ENCODE peak calls at places on chromosomes 4 and X, in eight cellular contexts. One of them, this sample, is unnamed.

GRCh38 chr4:129172181-129172580 is 76.2 kb downstream of the C4orf33 start:
- DNase-seq in activated CD4-positive, alpha-beta T cell treated with anti-CD3 and anti-CD28 coated beads for 4 hours: no peak
- DNase-seq in NCI-H510A: no peak
- DNase-seq in activated CD8-positive, alpha-beta memory T cell treated with anti-CD3 and anti-CD28 coated beads for 24 hours: no peak
- DNase-seq in transverse colon: no peak
- DNase-seq in NCI-H345: no peak
- DNase-seq in fibroblast of lung: peak
- DNase-seq in aorta: no peak
- DNase-seq in this sample: no peak

GRCh38 chrX:39983715-39984114 is 114.0 kb downstream of the BCOR start:
- DNase-seq in activated CD4-positive, alpha-beta T cell treated with anti-CD3 and anti-CD28 coated beads for 4 hours: no peak
- DNase-seq in NCI-H510A: no peak
- DNase-seq in activated CD8-positive, alpha-beta memory T cell treated with anti-CD3 and anti-CD28 coated beads for 24 hours: no peak
- DNase-seq in transverse colon: no peak
- DNase-seq in NCI-H345: no peak
- DNase-seq in fibroblast of lung: peak
- DNase-seq in aorta: no peak
- DNase-seq in this sample: no peak

GRCh38 chr4:54173281-54173912 is 55.7 kb upstream of the PDGFRA start:
- DNase-seq in activated CD4-positive, alpha-beta T cell treated with anti-CD3 and anti-CD28 coated beads for 4 hours: no peak
- DNase-seq in NCI-H510A: no peak
- DNase-seq in activated CD8-positive, alpha-beta memory T cell treated with anti-CD3 and anti-CD28 coated beads for 24 hours: no peak
- DNase-seq in transverse colon: no peak
- DNase-seq in NCI-H345: no peak
- DNase-seq in fibroblast of lung: no peak
- DNase-seq in aorta: no peak
- DNase-seq in this sample: no peak

GRCh38 chr4:125390126-125390525 is 75.4 kb downstream of the FAT4 start:
- DNase-seq in activated CD4-positive, alpha-beta T cell treated with anti-CD3 and anti-CD28 coated beads for 4 hours: no peak
- DNase-seq in NCI-H510A: no peak
- DNase-seq in activated CD8-positive, alpha-beta memory T cell treated with anti-CD3 and anti-CD28 coated beads for 24 hours: no peak
- DNase-seq in transverse colon: no peak
- DNase-seq in NCI-H345: no peak
- DNase-seq in fibroblast of lung: peak
- DNase-seq in aorta: no peak
- DNase-seq in this sample: no peak

GRCh38 chrX:35380808-35381700 is 417.1 kb upstream of the MAGEB16 start:
- DNase-seq in activated CD4-positive, alpha-beta T cell treated with anti-CD3 and anti-CD28 coated beads for 4 hours: no peak
- DNase-seq in NCI-H510A: peak
- DNase-seq in activated CD8-positive, alpha-beta memory T cell treated with anti-CD3 and anti-CD28 coated beads for 24 hours: no peak
- DNase-seq in transverse colon: no peak
- DNase-seq in NCI-H345: no peak
- DNase-seq in fibroblast of lung: peak
- DNase-seq in aorta: no peak
- DNase-seq in this sample: no peak

GRCh38 chrX:70434352-70434866 is 10.2 kb upstream of the DLG3 start:
- DNase-seq in activated CD4-positive, alpha-beta T cell treated with anti-CD3 and anti-CD28 coated beads for 4 hours: peak
- DNase-seq in NCI-H510A: peak
- DNase-seq in activated CD8-positive, alpha-beta memory T cell treated with anti-CD3 and anti-CD28 coated beads for 24 hours: peak
- DNase-seq in transverse colon: peak
- DNase-seq in NCI-H345: peak
- DNase-seq in fibroblast of lung: peak
- DNase-seq in aorta: peak
- DNase-seq in this sample: peak

GRCh38 chr4:152094851-152095700 is 334.3 kb upstream of the GATB start:
- DNase-seq in activated CD4-positive, alpha-beta T cell treated with anti-CD3 and anti-CD28 coated beads for 4 hours: no peak
- DNase-seq in NCI-H510A: no peak
- DNase-seq in activated CD8-positive, alpha-beta memory T cell treated with anti-CD3 and anti-CD28 coated beads for 24 hours: peak
- DNase-seq in transverse colon: no peak
- DNase-seq in NCI-H345: peak
- DNase-seq in fibroblast of lung: peak
- DNase-seq in aorta: no peak
- DNase-seq in this sample: no peak

GRCh38 chrX:69317721-69318120 is 152.5 kb upstream of the PJA1 start:
- DNase-seq in activated CD4-positive, alpha-beta T cell treated with anti-CD3 and anti-CD28 coated beads for 4 hours: no peak
- DNase-seq in NCI-H510A: no peak
- DNase-seq in activated CD8-positive, alpha-beta memory T cell treated with anti-CD3 and anti-CD28 coated beads for 24 hours: peak
- DNase-seq in transverse colon: no peak
- DNase-seq in NCI-H345: no peak
- DNase-seq in fibroblast of lung: no peak
- DNase-seq in aorta: no peak
- DNase-seq in this sample: peak

GRCh38 chrX:87005183-87005582 is 512.4 kb upstream of the KLHL4 start:
- DNase-seq in activated CD4-positive, alpha-beta T cell treated with anti-CD3 and anti-CD28 coated beads for 4 hours: no peak
- DNase-seq in NCI-H510A: no peak
- DNase-seq in activated CD8-positive, alpha-beta memory T cell treated with anti-CD3 and anti-CD28 coated beads for 24 hours: no peak
- DNase-seq in transverse colon: no peak
- DNase-seq in NCI-H345: no peak
- DNase-seq in fibroblast of lung: no peak
- DNase-seq in aorta: no peak
- DNase-seq in this sample: no peak

GRCh38 chrX:16601885-16602284 is 48.1 kb upstream of the S100G start:
- DNase-seq in activated CD4-positive, alpha-beta T cell treated with anti-CD3 and anti-CD28 coated beads for 4 hours: no peak
- DNase-seq in NCI-H510A: no peak
- DNase-seq in activated CD8-positive, alpha-beta memory T cell treated with anti-CD3 and anti-CD28 coated beads for 24 hours: no peak
- DNase-seq in transverse colon: no peak
- DNase-seq in NCI-H345: no peak
- DNase-seq in fibroblast of lung: no peak
- DNase-seq in aorta: no peak
- DNase-seq in this sample: no peak

GRCh38 chrX:102899940-102900916 is 36.8 kb upstream of the RAB40AL start:
- DNase-seq in activated CD4-positive, alpha-beta T cell treated with anti-CD3 and anti-CD28 coated beads for 4 hours: peak
- DNase-seq in NCI-H510A: no peak
- DNase-seq in activated CD8-positive, alpha-beta memory T cell treated with anti-CD3 and anti-CD28 coated beads for 24 hours: peak
- DNase-seq in transverse colon: peak
- DNase-seq in NCI-H345: peak
- DNase-seq in fibroblast of lung: peak
- DNase-seq in aorta: peak
- DNase-seq in this sample: no peak

GRCh38 chr4:140858897-140859296 is 102.7 kb upstream of the TBC1D9 start:
- DNase-seq in activated CD4-positive, alpha-beta T cell treated with anti-CD3 and anti-CD28 coated beads for 4 hours: no peak
- DNase-seq in NCI-H510A: no peak
- DNase-seq in activated CD8-positive, alpha-beta memory T cell treated with anti-CD3 and anti-CD28 coated beads for 24 hours: no peak
- DNase-seq in transverse colon: no peak
- DNase-seq in NCI-H345: no peak
- DNase-seq in fibroblast of lung: no peak
- DNase-seq in aorta: no peak
- DNase-seq in this sample: no peak

GRCh38 chr4:181162266-181163063 is 1080.7 kb upstream of the TENM3 start:
- DNase-seq in activated CD4-positive, alpha-beta T cell treated with anti-CD3 and anti-CD28 coated beads for 4 hours: no peak
- DNase-seq in NCI-H510A: no peak
- DNase-seq in activated CD8-positive, alpha-beta memory T cell treated with anti-CD3 and anti-CD28 coated beads for 24 hours: no peak
- DNase-seq in transverse colon: no peak
- DNase-seq in NCI-H345: no peak
- DNase-seq in fibroblast of lung: no peak
- DNase-seq in aorta: no peak
- DNase-seq in this sample: no peak

GRCh38 chrX:56792270-56793111 is 63.4 kb downstream of the NBDY start:
- DNase-seq in activated CD4-positive, alpha-beta T cell treated with anti-CD3 and anti-CD28 coated beads for 4 hours: no peak
- DNase-seq in NCI-H510A: no peak
- DNase-seq in activated CD8-positive, alpha-beta memory T cell treated with anti-CD3 and anti-CD28 coated beads for 24 hours: peak
- DNase-seq in transverse colon: no peak
- DNase-seq in NCI-H345: no peak
- DNase-seq in fibroblast of lung: no peak
- DNase-seq in aorta: no peak
- DNase-seq in this sample: no peak

GRCh38 chrX:119512145-119512800 is 44.0 kb downstream of the SLC25A5 start:
- DNase-seq in activated CD4-positive, alpha-beta T cell treated with anti-CD3 and anti-CD28 coated beads for 4 hours: no peak
- DNase-seq in NCI-H510A: peak
- DNase-seq in activated CD8-positive, alpha-beta memory T cell treated with anti-CD3 and anti-CD28 coated beads for 24 hours: no peak
- DNase-seq in transverse colon: peak
- DNase-seq in NCI-H345: peak
- DNase-seq in fibroblast of lung: peak
- DNase-seq in aorta: peak
- DNase-seq in this sample: peak